ENCODE peak calls at places on chromosomes 13 and 19, in seven cellular contexts. A is endothelial cell of umbilical vein, M is HCT116, S is HepG2, E is H1, Z is K562, U is GM12878. V is an unnamed sample.
A peak's percentile ranks its signal among the peaks of the same experiment; 100 is the strongest.

GRCh38 chr19:18414504-18415176 is 4.6 kb upstream of the SSBP4 start:
- DNase-seq in E (no peak), M (no peak), Z (peak; percentile 42), U (no peak), S (no peak), A (no peak), V (no peak)

GRCh38 chr19:49894879-49895565 is 1.7 kb downstream of the IL4I1 start:
- DNase-seq in E (no peak), Z (no peak), M (no peak), U (no peak), S (no peak), A (no peak), V (no peak)

GRCh38 chr19:38932425-38933179 is 1.9 kb downstream of the MRPS12 start:
- DNase-seq in S (peak; percentile 63), U (no peak), Z (peak; percentile 32), M (peak; percentile 26), E (no peak), A (peak; percentile 43), V (no peak)

GRCh38 chr13:109844396-109844795 is 58.0 kb upstream of the IRS2 start:
- DNase-seq in S (no peak), E (no peak), M (no peak), A (no peak), Z (no peak), U (no peak), V (no peak)

GRCh38 chr13:59422646-59423045 is 741.1 kb downstream of the DIAPH3 start:
- DNase-seq in U (no peak), S (no peak), Z (no peak), A (no peak), E (no peak), M (no peak), V (no peak)

GRCh38 chr19:47697863-47698609 is 15.2 kb upstream of the EHD2 start:
- DNase-seq in U (peak; percentile 20), E (peak; percentile 84), Z (peak; percentile 86), M (peak; percentile 68), S (peak; percentile 67), A (peak; percentile 79), V (no peak)

GRCh38 chr13:80144493-80144892 is 196.4 kb downstream of the SPRY2 start:
- DNase-seq in U (no peak), M (no peak), A (no peak), E (no peak), Z (no peak), S (no peak), V (no peak)

GRCh38 chr19:39684283-39684682 is 20.0 kb upstream of the LGALS14 start:
- DNase-seq in E (no peak), A (no peak), U (no peak), M (no peak), S (no peak), Z (no peak), V (no peak)

GRCh38 chr13:112444416-112445399 is 68.6 kb downstream of the SPACA7 start:
- DNase-seq in Z (no peak), M (no peak), E (no peak), A (no peak), U (no peak), S (no peak), V (no peak)

GRCh38 chr19:35249848-35250711 is 1.3 kb downstream of the LSR start:
- DNase-seq in S (no peak), U (no peak), E (no peak), A (no peak), Z (peak; percentile 4), M (no peak), V (no peak)

GRCh38 chr19:43126720-43127119 is 44.2 kb upstream of the PSG2 start:
- DNase-seq in M (no peak), E (no peak), A (no peak), U (no peak), S (no peak), Z (no peak), V (no peak)

GRCh38 chr13:114130708-114131580 is 1.5 kb downstream of the RASA3 start:
- DNase-seq in U (no peak), Z (peak; percentile 29), S (no peak), M (no peak), A (peak; percentile 74), E (no peak), V (peak; percentile 87)

GRCh38 chr13:114032121-114032799 is 58.4 kb upstream of the C13orf46 start:
- DNase-seq in S (peak; percentile 47), M (no peak), A (peak; percentile 84), E (no peak), Z (no peak), U (no peak), V (no peak)

GRCh38 chr19:34274284-34274826 is 20.0 kb downstream of the GARRE1 start:
- DNase-seq in M (no peak), E (no peak), U (no peak), Z (no peak), S (no peak), A (no peak), V (no peak)

GRCh38 chr13:81916471-81916870 is 1575.5 kb upstream of the SPRY2 start:
- DNase-seq in S (no peak), A (no peak), M (no peak), Z (no peak), E (no peak), U (no peak), V (no peak)

GRCh38 chr19:3201911-3202310 is 16.2 kb downstream of the NCLN start:
- DNase-seq in E (no peak), U (no peak), M (no peak), S (no peak), A (no peak), Z (no peak), V (no peak)
- TF ChIP-seq POLR2AphosphoS5 in E (no peak), U (no peak), M (no peak), S (no peak), A (no peak), Z (no peak), V (no peak)

DNA sequence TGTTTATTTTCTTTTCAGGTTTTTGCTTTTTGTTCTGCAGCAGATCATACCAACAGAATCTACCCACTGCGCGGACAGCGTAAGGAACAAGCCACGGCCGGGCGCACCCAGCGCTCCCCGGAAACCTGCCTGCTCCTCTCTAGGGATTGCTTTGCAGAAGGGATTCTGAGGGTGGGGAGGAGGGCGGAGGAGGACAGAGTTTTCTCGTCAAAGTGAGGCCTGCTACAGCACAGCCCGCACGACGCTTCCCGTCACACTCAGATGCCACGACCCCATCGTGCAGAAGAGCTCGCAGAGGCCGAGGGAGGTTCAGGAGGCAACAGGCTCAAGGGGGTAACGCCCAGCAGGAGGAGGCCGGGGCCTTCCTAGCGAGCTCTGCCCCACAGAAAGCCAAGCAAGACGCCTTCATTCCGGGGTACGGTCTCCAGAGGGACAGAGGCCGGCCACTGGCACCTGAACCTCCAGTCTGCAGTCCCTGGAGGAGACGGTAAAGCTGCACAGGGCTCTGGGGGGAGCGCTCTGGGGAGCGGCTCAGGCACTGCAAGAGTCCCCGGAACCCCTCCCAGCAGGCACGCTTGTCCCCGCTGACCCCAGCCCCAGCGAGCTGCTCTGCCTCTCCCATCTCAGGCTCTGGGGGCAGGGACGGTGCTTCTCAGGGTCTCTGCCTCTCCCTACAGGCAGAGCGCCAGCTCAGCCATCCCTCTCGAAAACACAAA is 6.9 kb downstream of the REXO1 start:
- DNase-seq in M (no peak), S (no peak), A (no peak), U (no peak), E (no peak), Z (no peak), V (no peak)
- TF ChIP-seq EZH2 in M (no peak), S (no peak), A (no peak), U (no peak), E (no peak), Z (no peak), V (no peak)

GRCh38 chr13:22915442-22916082 is 265.2 kb upstream of the SGCG start:
- DNase-seq in A (peak; percentile 9), Z (peak; percentile 22), U (no peak), S (no peak), M (peak; percentile 22), E (peak; percentile 66), V (no peak)
- H3K9ac ChIP-seq in A (no peak overlapping the region), Z (peak overlapping the region; percentile 88), U (no peak overlapping the region), S (no peak overlapping the region), M (peak overlapping the region; percentile 48), E (peak overlapping the region; percentile 63), V (no peak overlapping the region)

GRCh38 chr13:39336207-39336606 is 266.8 kb downstream of the LHFPL6 start:
- DNase-seq in S (no peak), M (no peak), Z (no peak), E (no peak), A (no peak), U (no peak), V (no peak)
- TF ChIP-seq POLR2AphosphoS5 in S (no peak), M (no peak), Z (no peak), E (no peak), A (no peak), U (no peak), V (no peak)

DNA sequence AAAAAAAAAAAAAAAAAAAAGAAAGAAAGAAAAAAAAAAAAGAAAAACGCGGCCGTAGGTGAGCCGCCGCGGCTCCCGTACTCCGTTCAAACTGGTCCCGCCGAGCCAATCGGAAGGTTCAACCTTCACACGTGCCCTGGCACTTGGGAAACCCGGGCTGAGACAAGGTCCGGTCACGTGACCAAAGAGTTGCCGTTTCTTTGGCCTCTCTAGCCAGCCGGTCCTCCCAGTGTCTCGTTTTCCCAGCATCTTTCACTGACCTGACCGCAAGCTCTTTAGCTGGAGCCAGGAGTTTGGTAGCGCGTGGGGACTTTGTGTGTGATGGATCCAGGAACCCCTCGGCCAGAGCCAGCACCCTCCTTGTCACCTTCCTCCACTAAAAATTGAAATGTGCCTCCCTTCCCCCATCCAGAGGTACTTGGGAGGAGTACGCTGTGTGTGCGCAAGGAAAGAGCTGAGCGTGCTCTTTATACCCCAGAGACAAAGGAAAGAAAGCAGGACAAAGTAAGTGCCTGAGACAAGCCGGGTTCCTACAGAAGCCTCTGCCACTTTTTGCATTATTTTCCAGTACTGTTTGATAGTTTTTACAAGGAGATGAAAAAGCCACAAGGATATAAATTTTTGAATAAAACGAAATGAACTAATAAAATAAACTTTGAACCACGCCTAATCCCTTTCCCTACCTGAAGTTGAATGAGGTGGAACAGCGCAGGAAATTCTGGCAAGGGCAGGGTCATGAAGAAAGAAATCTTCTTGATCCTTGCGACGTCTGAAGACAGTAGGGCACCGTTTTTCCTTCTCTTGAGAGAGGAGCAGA is 958 bp downstream of the TNPO2 start:
- DNase-seq in U (peak; percentile 81), S (peak; percentile 99), Z (peak; percentile 90), M (peak; percentile 99), A (peak; percentile 97), E (peak; percentile 91), V (peak; percentile 97)
- TF ChIP-seq EZH2 in U (no peak), S (no peak), Z (no peak), M (no peak), A (no peak), E (no peak), V (no peak)

GRCh38 chr13:28754698-28755545 is 36.2 kb upstream of the SLC46A3 start:
- DNase-seq in Z (peak; percentile 20), M (peak; percentile 19), A (peak; percentile 59), S (peak; percentile 11), U (no peak), E (no peak), V (no peak)
- H3K9ac ChIP-seq in Z (no peak overlapping the region), M (no peak overlapping the region), A (peak overlapping the region; percentile 5), S (no peak overlapping the region), U (no peak overlapping the region), E (no peak overlapping the region), V (peak overlapping the region; percentile 17)